ENCODE peak calls at places on chromosomes 3 and 15, in five cellular contexts. One of them, this sample, is unnamed.

GRCh38 chr3:71064976-71065763 is 518.4 kb downstream of the FOXP1 start:
- DNase-seq in cardiac fibroblast: peak
- DNase-seq in CD8-positive, alpha-beta memory T cell: peak
- DNase-seq in hepatocyte: peak
- DNase-seq in COR-L47: peak
- DNase-seq in this sample: peak

GRCh38 chr3:76245073-76245472 is 459.7 kb upstream of the ZNF717 start:
- DNase-seq in cardiac fibroblast: peak
- DNase-seq in COR-L47: no peak
- DNase-seq in hepatocyte: no peak
- DNase-seq in CD8-positive, alpha-beta memory T cell: no peak
- DNase-seq in this sample: no peak

GRCh38 chr3:34842706-34843478 is 796.4 kb upstream of the ARPP21 start:
- DNase-seq in COR-L47: no peak
- DNase-seq in cardiac fibroblast: no peak
- DNase-seq in hepatocyte: no peak
- DNase-seq in CD8-positive, alpha-beta memory T cell: no peak
- DNase-seq in this sample: no peak

GRCh38 chr3:169660709-169661566 is 2.6 kb downstream of the MECOM start:
- DNase-seq in hepatocyte: peak
- DNase-seq in cardiac fibroblast: peak
- DNase-seq in COR-L47: no peak
- DNase-seq in CD8-positive, alpha-beta memory T cell: peak
- DNase-seq in this sample: no peak

GRCh38 chr15:53569756-53570480 is 189.5 kb downstream of the WDR72 start:
- DNase-seq in CD8-positive, alpha-beta memory T cell: no peak
- DNase-seq in cardiac fibroblast: no peak
- DNase-seq in hepatocyte: no peak
- DNase-seq in COR-L47: no peak
- DNase-seq in this sample: no peak

GRCh38 chr3:56389213-56389830 is 78.9 kb downstream of the ERC2 start:
- DNase-seq in CD8-positive, alpha-beta memory T cell: no peak
- DNase-seq in COR-L47: no peak
- DNase-seq in cardiac fibroblast: no peak
- DNase-seq in hepatocyte: no peak
- DNase-seq in this sample: no peak

GRCh38 chr15:66390670-66391069 is 4.0 kb downstream of the MAP2K1 start:
- DNase-seq in cardiac fibroblast: peak
- DNase-seq in CD8-positive, alpha-beta memory T cell: peak
- DNase-seq in COR-L47: no peak
- DNase-seq in hepatocyte: no peak
- DNase-seq in this sample: no peak

GRCh38 chr15:59691194-59691805 is 2.2 kb upstream of the BNIP2 start:
- DNase-seq in CD8-positive, alpha-beta memory T cell: peak
- DNase-seq in COR-L47: peak
- DNase-seq in cardiac fibroblast: peak
- DNase-seq in hepatocyte: peak
- DNase-seq in this sample: peak

GRCh38 chr3:72597756-72598195 is 250.5 kb downstream of the SHQ1 start:
- DNase-seq in CD8-positive, alpha-beta memory T cell: no peak
- DNase-seq in hepatocyte: no peak
- DNase-seq in COR-L47: no peak
- DNase-seq in cardiac fibroblast: peak
- DNase-seq in this sample: no peak

GRCh38 chr3:14740983-14741382 is 66.0 kb downstream of the C3orf20 start:
- DNase-seq in CD8-positive, alpha-beta memory T cell: no peak
- DNase-seq in cardiac fibroblast: no peak
- DNase-seq in COR-L47: no peak
- DNase-seq in hepatocyte: no peak
- DNase-seq in this sample: no peak

GRCh38 chr15:69446947-69447346 is 5.7 kb upstream of the RPLP1 start:
- DNase-seq in CD8-positive, alpha-beta memory T cell: no peak
- DNase-seq in hepatocyte: no peak
- DNase-seq in COR-L47: no peak
- DNase-seq in cardiac fibroblast: no peak
- DNase-seq in this sample: no peak

GRCh38 chr3:156941311-156941710 is 115.2 kb downstream of the LEKR1 start:
- DNase-seq in COR-L47: no peak
- DNase-seq in hepatocyte: no peak
- DNase-seq in cardiac fibroblast: no peak
- DNase-seq in CD8-positive, alpha-beta memory T cell: no peak
- DNase-seq in this sample: no peak

This sample was measured in HepG2.